ENCODE peak calls at places on chromosomes 2 and 18, in seven cellular contexts. One of them, this sample, is unnamed.

GRCh38 chr2:11496311-11496710 is 30.4 kb upstream of the E2F6 start:
- DNase-seq in left ventricle myocardium inferior: no peak
- DNase-seq in GM13976: no peak
- DNase-seq in glutamatergic neuron: no peak
- DNase-seq in endothelial cell: no peak
- DNase-seq in GM10248: no peak
- DNase-seq in cardiac fibroblast: no peak
- DNase-seq in this sample: no peak

GRCh38 chr2:24490674-24491625 is at the start of gene NCOA1:
- DNase-seq in glutamatergic neuron: peak; percentile 90
- DNase-seq in cardiac fibroblast: peak; percentile 95
- DNase-seq in endothelial cell: peak; percentile 81
- DNase-seq in left ventricle myocardium inferior: peak; percentile 91
- DNase-seq in GM10248: peak; percentile 92
- DNase-seq in GM13976: peak; percentile 94
- DNase-seq in this sample: peak; percentile 83

GRCh38 chr2:17892726-17893534 is 14.5 kb downstream of the KCNS3 start:
- DNase-seq in endothelial cell: no peak
- DNase-seq in GM10248: no peak
- DNase-seq in GM13976: no peak
- DNase-seq in cardiac fibroblast: no peak
- DNase-seq in left ventricle myocardium inferior: no peak
- DNase-seq in glutamatergic neuron: no peak
- DNase-seq in this sample: no peak

GRCh38 chr2:216571178-216571908 is 61.9 kb upstream of the IGFBP2 start:
- DNase-seq in left ventricle myocardium inferior: no peak
- DNase-seq in endothelial cell: no peak
- DNase-seq in GM13976: no peak
- DNase-seq in glutamatergic neuron: no peak
- DNase-seq in cardiac fibroblast: no peak
- DNase-seq in GM10248: no peak
- DNase-seq in this sample: no peak

GRCh38 chr18:37396981-37397720 is 168.4 kb downstream of the CELF4 start:
- DNase-seq in GM10248: no peak
- DNase-seq in endothelial cell: no peak
- DNase-seq in GM13976: no peak
- DNase-seq in left ventricle myocardium inferior: no peak
- DNase-seq in glutamatergic neuron: no peak
- DNase-seq in cardiac fibroblast: peak; percentile 70
- DNase-seq in this sample: no peak

GRCh38 chr2:45789317-45789716 is 137.8 kb downstream of the PRKCE start:
- DNase-seq in cardiac fibroblast: no peak
- DNase-seq in left ventricle myocardium inferior: no peak
- DNase-seq in glutamatergic neuron: no peak
- DNase-seq in GM10248: no peak
- DNase-seq in endothelial cell: no peak
- DNase-seq in GM13976: no peak
- DNase-seq in this sample: no peak

GRCh38 chr2:191259001-191259400 is 13.8 kb downstream of the MYO1B start:
- DNase-seq in glutamatergic neuron: no peak
- DNase-seq in GM10248: no peak
- DNase-seq in GM13976: no peak
- DNase-seq in cardiac fibroblast: no peak
- DNase-seq in endothelial cell: no peak
- DNase-seq in left ventricle myocardium inferior: no peak
- DNase-seq in this sample: no peak

GRCh38 chr2:189506514-189506976 is 65.3 kb downstream of the WDR75 start:
- DNase-seq in GM10248: no peak
- DNase-seq in glutamatergic neuron: no peak
- DNase-seq in GM13976: no peak
- DNase-seq in cardiac fibroblast: peak; percentile 41
- DNase-seq in left ventricle myocardium inferior: no peak
- DNase-seq in endothelial cell: no peak
- DNase-seq in this sample: no peak

GRCh38 chr2:126886906-126887280 is 11.8 kb upstream of the TEX51 start:
- DNase-seq in endothelial cell: no peak
- DNase-seq in glutamatergic neuron: no peak
- DNase-seq in cardiac fibroblast: no peak
- DNase-seq in GM10248: no peak
- DNase-seq in left ventricle myocardium inferior: no peak
- DNase-seq in GM13976: no peak
- DNase-seq in this sample: no peak

GRCh38 chr2:123451517-123451916 is 573.6 kb upstream of the CNTNAP5 start:
- DNase-seq in endothelial cell: no peak
- DNase-seq in cardiac fibroblast: peak; percentile 65
- DNase-seq in GM10248: no peak
- DNase-seq in left ventricle myocardium inferior: no peak
- DNase-seq in glutamatergic neuron: no peak
- DNase-seq in GM13976: no peak
- DNase-seq in this sample: no peak

GRCh38 chr2:97739020-97739892 is 25.9 kb downstream of the ZAP70 start:
- DNase-seq in glutamatergic neuron: no peak
- DNase-seq in cardiac fibroblast: no peak
- DNase-seq in left ventricle myocardium inferior: peak; percentile 14
- DNase-seq in GM10248: no peak
- DNase-seq in endothelial cell: no peak
- DNase-seq in GM13976: no peak
- DNase-seq in this sample: no peak

GRCh38 chr18:70036771-70037452 is 89.2 kb upstream of the CD226 start:
- DNase-seq in left ventricle myocardium inferior: no peak
- DNase-seq in GM10248: peak; percentile 63
- DNase-seq in endothelial cell: no peak
- DNase-seq in glutamatergic neuron: no peak
- DNase-seq in cardiac fibroblast: no peak
- DNase-seq in GM13976: peak; percentile 63
- DNase-seq in this sample: no peak

GRCh38 chr18:23077493-23078256 is 57.6 kb upstream of the CABLES1 start:
- DNase-seq in glutamatergic neuron: no peak
- DNase-seq in cardiac fibroblast: peak; percentile 29
- DNase-seq in GM10248: no peak
- DNase-seq in GM13976: no peak
- DNase-seq in left ventricle myocardium inferior: no peak
- DNase-seq in endothelial cell: no peak
- DNase-seq in this sample: no peak
- TF ChIP-seq CTCF in glutamatergic neuron: no peak
- TF ChIP-seq CTCF in cardiac fibroblast: no peak
- TF ChIP-seq CTCF in GM10248: no peak
- TF ChIP-seq CTCF in GM13976: no peak
- TF ChIP-seq CTCF in left ventricle myocardium inferior: no peak
- TF ChIP-seq CTCF in endothelial cell: no peak
- TF ChIP-seq CTCF in this sample: no peak

GRCh38 chr2:223877771-223878410 is 40.5 kb upstream of the AP1S3 start:
- DNase-seq in cardiac fibroblast: no peak
- DNase-seq in glutamatergic neuron: no peak
- DNase-seq in left ventricle myocardium inferior: no peak
- DNase-seq in endothelial cell: no peak
- DNase-seq in GM13976: no peak
- DNase-seq in GM10248: no peak
- DNase-seq in this sample: no peak

GRCh38 chr2:223882715-223883114 is 45.3 kb upstream of the AP1S3 start:
- DNase-seq in cardiac fibroblast: no peak
- DNase-seq in glutamatergic neuron: no peak
- DNase-seq in endothelial cell: no peak
- DNase-seq in GM13976: no peak
- DNase-seq in GM10248: no peak
- DNase-seq in left ventricle myocardium inferior: no peak
- DNase-seq in this sample: no peak

GRCh38 chr2:223884399-223884798 is 47.0 kb upstream of the AP1S3 start:
- DNase-seq in glutamatergic neuron: no peak
- DNase-seq in GM13976: peak; percentile 58
- DNase-seq in GM10248: peak; percentile 50
- DNase-seq in left ventricle myocardium inferior: no peak
- DNase-seq in cardiac fibroblast: no peak
- DNase-seq in endothelial cell: no peak
- DNase-seq in this sample: no peak

GRCh38 chr2:223880779-223881178 is 43.4 kb upstream of the AP1S3 start:
- DNase-seq in glutamatergic neuron: no peak
- DNase-seq in GM10248: no peak
- DNase-seq in left ventricle myocardium inferior: no peak
- DNase-seq in endothelial cell: no peak
- DNase-seq in GM13976: no peak
- DNase-seq in cardiac fibroblast: no peak
- DNase-seq in this sample: no peak
- TF ChIP-seq CTCF in glutamatergic neuron: no peak
- TF ChIP-seq CTCF in GM10248: no peak
- TF ChIP-seq CTCF in left ventricle myocardium inferior: no peak
- TF ChIP-seq CTCF in endothelial cell: no peak
- TF ChIP-seq CTCF in GM13976: no peak
- TF ChIP-seq CTCF in cardiac fibroblast: no peak
- TF ChIP-seq CTCF in this sample: no peak

GRCh38 chr2:36811071-36811470 is 114.6 kb downstream of the VIT start:
- DNase-seq in endothelial cell: no peak
- DNase-seq in cardiac fibroblast: no peak
- DNase-seq in GM13976: no peak
- DNase-seq in GM10248: no peak
- DNase-seq in left ventricle myocardium inferior: no peak
- DNase-seq in glutamatergic neuron: no peak
- DNase-seq in this sample: no peak

GRCh38 chr2:36808386-36808785 is 111.9 kb downstream of the VIT start:
- DNase-seq in cardiac fibroblast: no peak
- DNase-seq in GM10248: no peak
- DNase-seq in left ventricle myocardium inferior: no peak
- DNase-seq in endothelial cell: no peak
- DNase-seq in GM13976: no peak
- DNase-seq in glutamatergic neuron: no peak
- DNase-seq in this sample: no peak

GRCh38 chr2:36809046-36809445 is 112.5 kb downstream of the VIT start:
- DNase-seq in GM10248: no peak
- DNase-seq in GM13976: no peak
- DNase-seq in left ventricle myocardium inferior: no peak
- DNase-seq in cardiac fibroblast: no peak
- DNase-seq in endothelial cell: no peak
- DNase-seq in glutamatergic neuron: no peak
- DNase-seq in this sample: no peak

GRCh38 chr2:36807223-36807886 is 110.8 kb downstream of the VIT start:
- DNase-seq in GM10248: no peak
- DNase-seq in left ventricle myocardium inferior: no peak
- DNase-seq in GM13976: no peak
- DNase-seq in endothelial cell: no peak
- DNase-seq in glutamatergic neuron: no peak
- DNase-seq in cardiac fibroblast: peak; percentile 8
- DNase-seq in this sample: no peak

DNA sequence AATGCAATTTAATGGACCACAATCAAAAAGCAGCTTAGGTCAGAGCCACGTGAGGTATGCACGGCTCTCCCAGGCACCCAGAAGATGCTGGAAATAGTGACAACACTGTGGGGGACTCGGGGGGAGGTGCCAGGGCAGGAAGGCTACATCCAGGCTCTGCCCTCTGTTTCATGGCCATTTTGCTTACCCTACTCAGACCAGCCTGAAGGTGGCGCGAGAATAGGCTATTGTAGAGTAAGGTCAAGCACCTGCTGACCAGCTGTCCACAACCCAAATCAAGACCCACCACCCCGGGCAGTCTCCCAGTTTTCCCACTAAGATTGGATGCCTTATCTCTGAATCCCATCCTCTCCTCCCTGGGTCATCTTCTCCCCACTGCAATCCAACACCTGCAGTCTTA is 115.7 kb downstream of the VIT start:
- DNase-seq in GM10248: no peak
- DNase-seq in glutamatergic neuron: no peak
- DNase-seq in left ventricle myocardium inferior: no peak
- DNase-seq in cardiac fibroblast: no peak
- DNase-seq in GM13976: no peak
- DNase-seq in endothelial cell: peak; percentile 49
- DNase-seq in this sample: no peak
- TF ChIP-seq CTCF in GM10248: no peak
- TF ChIP-seq CTCF in glutamatergic neuron: no peak
- TF ChIP-seq CTCF in left ventricle myocardium inferior: no peak
- TF ChIP-seq CTCF in cardiac fibroblast: peak; percentile 40
- TF ChIP-seq CTCF in GM13976: no peak
- TF ChIP-seq CTCF in endothelial cell: no peak
- TF ChIP-seq CTCF in this sample: no peak

GRCh38 chr2:74673821-74674528 is 19.9 kb downstream of the SEMA4F start:
- DNase-seq in GM10248: no peak
- DNase-seq in left ventricle myocardium inferior: no peak
- DNase-seq in glutamatergic neuron: no peak
- DNase-seq in cardiac fibroblast: no peak
- DNase-seq in endothelial cell: no peak
- DNase-seq in GM13976: no peak
- DNase-seq in this sample: no peak

GRCh38 chr2:74671479-74671878 is 17.4 kb downstream of the SEMA4F start:
- DNase-seq in cardiac fibroblast: peak; percentile 32
- DNase-seq in GM10248: no peak
- DNase-seq in left ventricle myocardium inferior: no peak
- DNase-seq in glutamatergic neuron: no peak
- DNase-seq in GM13976: no peak
- DNase-seq in endothelial cell: no peak
- DNase-seq in this sample: no peak

GRCh38 chr2:74670263-74670662 is 16.2 kb downstream of the SEMA4F start:
- DNase-seq in GM10248: no peak
- DNase-seq in endothelial cell: no peak
- DNase-seq in glutamatergic neuron: no peak
- DNase-seq in cardiac fibroblast: no peak
- DNase-seq in GM13976: no peak
- DNase-seq in left ventricle myocardium inferior: no peak
- DNase-seq in this sample: no peak

GRCh38 chr2:74679615-74680014 is 25.6 kb downstream of the SEMA4F start:
- DNase-seq in GM13976: no peak
- DNase-seq in cardiac fibroblast: no peak
- DNase-seq in left ventricle myocardium inferior: no peak
- DNase-seq in endothelial cell: no peak
- DNase-seq in GM10248: no peak
- DNase-seq in glutamatergic neuron: no peak
- DNase-seq in this sample: no peak

DNA sequence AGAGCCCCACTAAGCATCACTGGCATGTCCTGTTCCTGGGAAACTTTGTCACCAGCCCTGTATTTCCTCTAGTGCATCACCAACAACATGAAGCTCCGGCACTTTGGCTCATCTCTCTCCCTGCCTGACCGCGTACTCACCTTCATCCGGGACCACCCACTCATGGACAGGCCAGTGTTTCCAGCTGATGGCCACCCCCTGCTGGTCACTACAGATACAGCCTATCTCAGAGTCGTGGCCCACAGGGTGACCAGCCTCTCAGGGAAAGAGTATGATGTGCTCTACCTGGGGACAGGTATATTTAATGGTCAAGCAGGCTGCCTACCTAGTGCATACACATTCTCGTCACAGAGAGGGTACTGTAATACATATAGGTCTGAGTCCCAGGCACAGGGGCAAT is 21.0 kb downstream of the SEMA4F start:
- DNase-seq in GM13976: no peak
- DNase-seq in glutamatergic neuron: no peak
- DNase-seq in left ventricle myocardium inferior: no peak
- DNase-seq in endothelial cell: peak; percentile 13
- DNase-seq in cardiac fibroblast: no peak
- DNase-seq in GM10248: no peak
- DNase-seq in this sample: no peak
- TF ChIP-seq CTCF in GM13976: no peak
- TF ChIP-seq CTCF in glutamatergic neuron: no peak
- TF ChIP-seq CTCF in left ventricle myocardium inferior: no peak
- TF ChIP-seq CTCF in endothelial cell: peak; percentile 30
- TF ChIP-seq CTCF in cardiac fibroblast: peak; percentile 31
- TF ChIP-seq CTCF in GM10248: no peak
- TF ChIP-seq CTCF in this sample: no peak

This sample was measured in neural crest cell.